ENCODE peak calls at places on chromosomes 16 and 17, in seven cellular contexts. E, R, S, Y, K, L and T are unnamed samples.

GRCh38 chr17:80968602-80969029 is 23.0 kb upstream of the CHMP6 start:
- DNase-seq in E (no peak), R (no peak), S (peak; percentile 86), Y (no peak), K (no peak), L (no peak), T (no peak)

GRCh38 chr17:73017653-73018052 is 74.8 kb downstream of the SLC39A11 start:
- DNase-seq in E (no peak), R (no peak), S (no peak), Y (no peak), K (no peak), L (no peak), T (no peak)

GRCh38 chr16:67237396-67238277 is 9.6 kb downstream of the FHOD1 start:
- DNase-seq in E (no peak), R (no peak), S (no peak), Y (no peak), K (no peak), L (no peak), T (no peak)

GRCh38 chr17:82424001-82424862 is 5.8 kb upstream of the OGFOD3 start:
- DNase-seq in E (peak; percentile 36), R (peak; percentile 48), S (peak; percentile 73), Y (peak; percentile 72), K (no peak), L (no peak), T (no peak)

GRCh38 chr17:79812969-79813825 is 16.3 kb upstream of the CBX8 start:
- DNase-seq in E (no peak), R (peak; percentile 86), S (peak; percentile 91), Y (no peak), K (no peak), L (no peak), T (no peak)

GRCh38 chr17:40109471-40109824 is 9.1 kb upstream of the NR1D1 start:
- DNase-seq in E (no peak), R (no peak), S (no peak), Y (peak; percentile 57), K (no peak), L (no peak), T (no peak)

GRCh38 chr17:83083368-83084201 is 4.2 kb downstream of the METRNL start:
- DNase-seq in E (no peak), R (no peak), S (peak; percentile 93), Y (no peak), K (no peak), L (peak; percentile 56), T (peak; percentile 94)

GRCh38 chr16:81164481-81164880 is 68.3 kb upstream of the GCSH start:
- DNase-seq in E (no peak), R (no peak), S (no peak), Y (no peak), K (no peak), L (no peak), T (no peak)

GRCh38 chr17:29546834-29547233 is 20.0 kb downstream of the ABHD15 start:
- DNase-seq in E (no peak), R (no peak), S (no peak), Y (no peak), K (no peak), L (no peak), T (no peak)

GRCh38 chr17:63171428-63172205 is 205.6 kb downstream of the TANC2 start:
- DNase-seq in E (no peak), R (no peak), S (no peak), Y (no peak), K (no peak), L (no peak), T (no peak)

GRCh38 chr16:82451449-82451848 is 175.3 kb upstream of the CDH13 start:
- DNase-seq in E (no peak), R (no peak), S (no peak), Y (no peak), K (no peak), L (no peak), T (no peak)

GRCh38 chr17:49031965-49032928 is 35.1 kb downstream of the IGF2BP1 start:
- DNase-seq in E (peak; percentile 82), R (peak; percentile 71), S (peak; percentile 88), Y (peak; percentile 86), K (peak; percentile 16), L (no peak), T (peak; percentile 85)

GRCh38 chr17:48569676-48570324 is 8.3 kb downstream of the HOXB4 start:
- DNase-seq in E (no peak), R (no peak), S (no peak), Y (no peak), K (no peak), L (no peak), T (no peak)

GRCh38 chr17:82858376-82859126 is 18.7 kb upstream of the ZNF750 start:
- DNase-seq in E (no peak), R (no peak), S (no peak), Y (no peak), K (no peak), L (no peak), T (peak; percentile 94)

GRCh38 chr17:12789075-12789975 is at the start of gene ARHGAP44:
- DNase-seq in E (peak; percentile 46), R (peak; percentile 38), S (peak; percentile 82), Y (peak; percentile 40), K (no peak), L (peak; percentile 46), T (peak; percentile 55)

GRCh38 chr16:50651835-50652438 is 29.2 kb downstream of the SNX20 start:
- DNase-seq in E (no peak), R (peak; percentile 59), S (no peak), Y (no peak), K (no peak), L (no peak), T (no peak)

GRCh38 chr16:51556694-51557327 is 405.7 kb upstream of the SALL1 start:
- DNase-seq in E (no peak), R (no peak), S (no peak), Y (no peak), K (no peak), L (no peak), T (no peak)

GRCh38 chr16:1058216-1058615 is 14.3 kb upstream of the SSTR5 start:
- DNase-seq in E (no peak), R (no peak), S (no peak), Y (no peak), K (no peak), L (no peak), T (no peak)

GRCh38 chr16:57282510-57283213 is 1.8 kb downstream of the PLLP start:
- DNase-seq in E (no peak), R (no peak), S (no peak), Y (no peak), K (no peak), L (no peak), T (no peak)

DNA sequence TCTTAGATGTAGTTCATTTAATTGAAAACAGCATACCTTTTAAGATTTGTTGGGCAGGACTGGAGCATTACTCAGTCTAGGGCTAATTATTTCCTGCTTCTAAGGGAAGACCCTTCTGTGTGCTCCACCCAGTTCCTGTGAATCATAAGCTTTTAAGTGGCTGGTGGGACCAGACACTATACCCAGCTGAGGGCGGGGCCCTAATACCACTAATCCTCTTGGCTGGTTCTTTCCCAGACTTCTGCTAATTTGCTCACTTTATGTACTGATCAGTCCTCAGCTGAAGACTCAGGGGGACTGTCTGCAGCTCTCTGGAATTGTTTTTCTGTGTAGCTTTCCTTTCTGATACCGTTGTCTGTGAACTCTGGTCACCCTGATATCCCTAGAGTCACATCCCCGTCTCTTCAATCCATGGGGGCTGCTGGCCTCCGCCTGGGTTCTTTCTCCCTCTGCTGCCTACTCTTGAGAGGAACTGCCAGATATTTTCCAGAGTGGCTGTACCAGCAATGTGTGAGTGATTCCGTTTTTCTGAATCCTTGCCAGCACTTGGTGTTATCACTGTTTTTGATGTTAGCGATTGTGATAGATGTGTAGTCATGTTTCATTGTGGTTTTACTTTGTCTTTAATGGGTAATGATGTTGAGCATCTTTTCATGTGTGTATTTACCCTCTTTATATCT is 35.1 kb downstream of the MFSD11 start:
- DNase-seq in E (peak; percentile 89), R (no peak), S (peak; percentile 64), Y (peak; percentile 59), K (no peak), L (no peak), T (no peak)
- TF ChIP-seq JUND in E (peak; percentile 80), R (no peak), S (peak; percentile 21), Y (no peak), K (no peak), L (no peak), T (no peak)

DNA sequence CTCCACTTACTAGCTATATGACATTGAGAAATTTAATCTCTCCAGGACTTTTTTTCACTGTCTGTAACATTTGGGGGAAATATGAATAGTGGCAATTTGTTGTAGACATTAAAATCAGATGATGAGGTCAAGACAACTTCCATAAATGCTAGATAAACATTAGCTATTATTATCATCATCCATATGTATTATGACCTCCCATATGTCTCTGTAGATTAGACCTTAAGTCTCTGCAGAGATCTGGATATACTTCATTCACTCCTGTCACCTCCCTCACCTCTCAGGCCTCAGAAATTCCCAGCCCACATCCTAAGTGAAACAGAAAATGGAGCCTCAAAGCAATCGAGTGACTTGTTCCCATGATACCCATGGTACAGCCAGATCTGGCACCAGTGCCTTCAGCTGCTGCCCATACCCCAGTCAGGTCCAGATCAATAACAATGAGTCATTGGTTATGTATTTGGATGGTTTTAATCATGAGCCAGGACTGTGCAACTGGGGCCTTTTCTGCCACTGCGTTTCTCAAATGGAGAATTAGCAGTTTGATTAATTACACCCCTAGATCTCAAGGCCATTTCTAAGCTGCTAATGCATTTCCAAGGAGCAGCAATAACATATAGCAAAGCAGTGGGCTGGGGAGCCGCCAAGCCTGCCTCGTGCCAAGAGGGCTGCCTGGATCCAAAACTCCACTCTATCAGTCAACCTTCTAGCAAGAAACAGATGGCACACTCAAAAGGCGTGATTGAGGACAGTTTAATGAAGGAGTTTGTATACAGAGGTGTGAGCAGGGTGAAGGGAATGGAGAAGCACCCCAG is 2.6 kb upstream of the FDXR start:
- DNase-seq in E (no peak), R (peak; percentile 44), S (no peak), Y (no peak), K (no peak), L (no peak), T (no peak)
- TF ChIP-seq JUND in E (no peak), R (no peak), S (no peak), Y (no peak), K (no peak), L (no peak), T (no peak)

GRCh38 chr16:87667946-87668345 is 65.6 kb downstream of the JPH3 start:
- DNase-seq in E (no peak), R (no peak), S (no peak), Y (no peak), K (no peak), L (no peak), T (no peak)

GRCh38 chr16:87669672-87670071 is 67.4 kb downstream of the JPH3 start:
- DNase-seq in E (no peak), R (no peak), S (no peak), Y (no peak), K (no peak), L (no peak), T (no peak)

GRCh38 chr16:87666919-87667318 is 64.6 kb downstream of the JPH3 start:
- DNase-seq in E (no peak), R (no peak), S (no peak), Y (no peak), K (no peak), L (no peak), T (no peak)

GRCh38 chr16:87665193-87665592 is 62.9 kb downstream of the JPH3 start:
- DNase-seq in E (no peak), R (no peak), S (no peak), Y (no peak), K (no peak), L (no peak), T (no peak)

GRCh38 chr16:87667443-87667842 is 65.1 kb downstream of the JPH3 start:
- DNase-seq in E (no peak), R (no peak), S (no peak), Y (no peak), K (no peak), L (no peak), T (no peak)
- TF ChIP-seq JUND in E (no peak), R (no peak), S (no peak), Y (no peak), K (no peak), L (no peak), T (no peak)

GRCh38 chr17:65855245-65855644 is 293.8 kb upstream of the AXIN2 start:
- DNase-seq in E (peak; percentile 66), R (no peak), S (no peak), Y (no peak), K (no peak), L (peak; percentile 21), T (no peak)
- TF ChIP-seq JUND in E (peak; percentile 86), R (no peak), S (peak; percentile 42), Y (no peak), K (no peak), L (no peak), T (no peak)